ENCODE peak calls at places on chromosome 18, in four cellular contexts. R is H1, L is HepG2, V is GM12878. Q is an unnamed sample.

GRCh38 chr18:79792988-79793355 is 4.8 kb upstream of the KCNG2 start:
- DNase-seq in V (no peak), R (no peak), L (no peak), Q (no peak)

GRCh38 chr18:9428862-9429661 is 46.3 kb upstream of the RALBP1 start:
- DNase-seq in L (no peak), V (no peak), R (no peak), Q (no peak)

GRCh38 chr18:24089059-24089458 is 49.8 kb upstream of the CABYR start:
- DNase-seq in V (no peak), R (no peak), L (no peak), Q (no peak)

GRCh38 chr18:33469699-33470098 is 29.2 kb upstream of the CCDC178 start:
- DNase-seq in R (no peak), L (no peak), V (no peak), Q (no peak)

GRCh38 chr18:74316257-74317180 is 880 bp downstream of the C18orf63 start:
- DNase-seq in L (peak), R (no peak), V (no peak), Q (no peak)

GRCh38 chr18:2974731-2975130 is 38.2 kb downstream of the LPIN2 start:
- DNase-seq in V (no peak), L (no peak), R (no peak), Q (no peak)

GRCh38 chr18:13372405-13372995 is 153.9 kb downstream of the LDLRAD4 start:
- DNase-seq in R (no peak), V (no peak), L (no peak), Q (no peak)

GRCh38 chr18:27825735-27826477 is 351.0 kb downstream of the CDH2 start:
- DNase-seq in R (no peak), L (no peak), V (no peak), Q (no peak)

GRCh38 chr18:76667603-76668002 is 154.8 kb upstream of the ZNF236 start:
- DNase-seq in L (no peak), V (no peak), R (no peak), Q (no peak)

GRCh38 chr18:63267990-63268721 is 51.4 kb downstream of the BCL2 start:
- DNase-seq in R (no peak), V (no peak), L (no peak), Q (no peak)

GRCh38 chr18:34598136-34598635 is 111.9 kb upstream of the DTNA start:
- DNase-seq in V (no peak), R (no peak), L (no peak), Q (no peak)

GRCh38 chr18:12314586-12315305 is 6.7 kb downstream of the TUBB6 start:
- DNase-seq in R (no peak), V (no peak), L (no peak), Q (no peak)

GRCh38 chr18:45957100-45957499 is 10.0 kb downstream of the EPG5 start:
- DNase-seq in V (no peak), R (no peak), L (no peak), Q (no peak)

GRCh38 chr18:35158728-35159443 is 81.9 kb upstream of the ZNF397 start:
- DNase-seq in R (no peak), V (no peak), L (no peak), Q (no peak)

GRCh38 chr18:12086249-12086648 is 7.4 kb upstream of the ANKRD62 start:
- DNase-seq in L (no peak), V (no peak), R (no peak), Q (no peak)

GRCh38 chr18:65016631-65017371 is 734.0 kb upstream of the CDH7 start:
- DNase-seq in R (no peak), V (no peak), L (no peak), Q (no peak)

GRCh38 chr18:490024-490366 is 10.5 kb downstream of the COLEC12 start:
- DNase-seq in V (no peak), L (no peak), R (no peak), Q (no peak)

GRCh38 chr18:69626643-69627242 is 226.1 kb downstream of the DOK6 start:
- DNase-seq in V (no peak), R (no peak), L (no peak), Q (no peak)

GRCh38 chr18:69622961-69623360 is 222.3 kb downstream of the DOK6 start:
- DNase-seq in R (no peak), L (no peak), V (no peak), Q (no peak)

GRCh38 chr18:69631281-69631680 is 230.6 kb downstream of the DOK6 start:
- DNase-seq in L (peak), R (no peak), V (no peak), Q (no peak)

GRCh38 chr18:69628774-69629359 is 228.2 kb downstream of the DOK6 start:
- DNase-seq in L (no peak), R (no peak), V (no peak), Q (no peak)
- TF ChIP-seq SUZ12 in L (no peak), R (no peak), V (no peak), Q (no peak)

GRCh38 chr18:48824231-48824970 is 126.4 kb downstream of the SMAD7 start:
- DNase-seq in V (no peak), R (peak), L (no peak), Q (no peak)
- H3K9ac ChIP-seq in V (no peak), R (no peak), L (no peak), Q (no peak)

GRCh38 chr18:55510809-55511208 is 77.2 kb downstream of the TCF4 start:
- DNase-seq in L (no peak), V (no peak), R (no peak), Q (no peak)
- TF ChIP-seq ZNF274 in L (no peak), V (no peak), R (no peak), Q (no peak)

GRCh38 chr18:10784596-10785202 is 258.9 kb downstream of the NAPG start:
- DNase-seq in V (no peak), L (no peak), R (no peak), Q (no peak)
- TF ChIP-seq SUZ12 in V (no peak), L (no peak), R (no peak), Q (no peak)

GRCh38 chr18:61606759-61607158 is 273.5 kb downstream of the CDH20 start:
- DNase-seq in V (no peak), R (peak), L (no peak), Q (peak)
- H3K9ac ChIP-seq in V (no peak), R (no peak), L (no peak), Q (no peak)